ENCODE peak calls at places on chromosomes 5 and 9, in seven cellular contexts. Z is activated CD8-positive, alpha-beta memory T cell treated with anti-CD3 and anti-CD28 coated beads, Interleukin-2, amount 50 U/mL, for 48 hours; I is NCI-H2081; S is vagina; L is thoracic aorta; E is NCI-H2171; W is NAMALWA. G is an unnamed sample.

GRCh38 chr5:139446956-139447779 is 7.8 kb upstream of the DNAJC18 start:
- DNase-seq in Z (peak), I (no peak), S (no peak), L (no peak), E (no peak), W (no peak), G (no peak)

GRCh38 chr5:120655828-120656435 is 191.8 kb downstream of the PRR16 start:
- DNase-seq in Z (no peak), I (peak), S (no peak), L (no peak), E (no peak), W (peak), G (peak)

GRCh38 chr5:85170183-85170582 is 785.5 kb upstream of the EDIL3 start:
- DNase-seq in Z (no peak), I (no peak), S (no peak), L (no peak), E (no peak), W (no peak), G (no peak)

GRCh38 chr9:3495850-3496249 is 30.0 kb downstream of the RFX3 start:
- DNase-seq in Z (no peak), I (no peak), S (no peak), L (no peak), E (no peak), W (no peak), G (no peak)

GRCh38 chr9:90107021-90107771 is 502.4 kb downstream of the GADD45G start:
- DNase-seq in Z (no peak), I (peak), S (no peak), L (no peak), E (no peak), W (no peak), G (no peak)

GRCh38 chr9:97670586-97670985 is 26.6 kb downstream of the XPA start:
- DNase-seq in Z (no peak), I (no peak), S (no peak), L (no peak), E (no peak), W (no peak), G (no peak)

GRCh38 chr5:169939731-169940130 is 40.6 kb downstream of the INSYN2B start:
- DNase-seq in Z (no peak), I (no peak), S (no peak), L (no peak), E (no peak), W (no peak), G (no peak)

GRCh38 chr5:61631438-61631941 is 299.4 kb downstream of the ZSWIM6 start:
- DNase-seq in Z (no peak), I (no peak), S (no peak), L (no peak), E (no peak), W (no peak), G (no peak)

GRCh38 chr9:34380511-34381315 is 4.0 kb upstream of the MYORG start:
- DNase-seq in Z (peak), I (peak), S (no peak), L (no peak), E (peak), W (peak), G (peak)

GRCh38 chr9:92704528-92704927 is 34.6 kb upstream of the IPPK start:
- DNase-seq in Z (no peak), I (no peak), S (no peak), L (no peak), E (no peak), W (no peak), G (no peak)